ENCODE peak calls at places on chromosomes 11 and 22, in eight cellular contexts. X, N, G, H, W, J, F and Z are unnamed samples. For H3K27me3 and H3K4me1, the result is how much of the 10 kb centered on the place peaks cover.

GRCh38 chr22:30474683-30475424 is 3.0 kb upstream of the SEC14L3 start:
- DNase-seq in X (no peak), N (peak), G (no peak), H (no peak), W (no peak), J (no peak), F (no peak), Z (no peak)

GRCh38 chr22:26172389-26172990 is 3.2 kb downstream of the SEZ6L start:
- DNase-seq in X (peak), N (no peak), G (no peak), H (peak), W (peak), J (peak), F (peak), Z (peak)

GRCh38 chr11:80702264-80702663 is 1261.4 kb upstream of the TENM4 start:
- DNase-seq in X (no peak), N (no peak), G (no peak), H (no peak), W (no peak), J (no peak), F (peak), Z (no peak)

GRCh38 chr22:36775589-36775965 is 342 bp downstream of the IFT27 start:
- DNase-seq in X (no peak), N (peak), G (peak), H (peak), W (peak), J (no peak), F (peak), Z (peak)

GRCh38 chr11:126118806-126119205 is 56.1 kb upstream of the CDON start:
- DNase-seq in X (no peak), N (no peak), G (no peak), H (no peak), W (no peak), J (no peak), F (no peak), Z (no peak)

GRCh38 chr11:22341582-22341919 is 3.4 kb downstream of the SLC17A6 start:
- DNase-seq in X (no peak), N (no peak), G (no peak), H (no peak), W (no peak), J (no peak), F (no peak), Z (no peak)

GRCh38 chr22:28019360-28019759 is 100.3 kb upstream of the PITPNB start:
- DNase-seq in X (no peak), N (peak), G (no peak), H (no peak), W (peak), J (no peak), F (peak), Z (peak)

GRCh38 chr22:44338183-44338812 is 25.5 kb upstream of the SHISAL1 start:
- DNase-seq in X (no peak), N (peak), G (no peak), H (no peak), W (no peak), J (no peak), F (peak), Z (no peak)

GRCh38 chr11:83006877-83007330 is 64.8 kb downstream of the RAB30 start:
- DNase-seq in X (no peak), N (no peak), G (no peak), H (no peak), W (no peak), J (no peak), F (peak), Z (peak)

GRCh38 chr11:101915811-101916291 is 471 bp downstream of the ANGPTL5 start:
- DNase-seq in X (no peak), N (no peak), G (no peak), H (peak), W (no peak), J (no peak), F (peak), Z (peak)

GRCh38 chr11:5369793-5370192 is 13.8 kb upstream of the OR51M1 start:
- DNase-seq in X (no peak), N (no peak), G (no peak), H (peak), W (no peak), J (no peak), F (peak), Z (peak)

GRCh38 chr22:21030621-21031544 is 1.5 kb downstream of the SLC7A4 start:
- DNase-seq in X (no peak), N (no peak), G (no peak), H (no peak), W (no peak), J (no peak), F (no peak), Z (no peak)
- H3K27me3 ChIP-seq in X (under half), N (under half), G (under half), H (under half), W (under half), J (under half), F (under half), Z (under half)

GRCh38 chr11:123477205-123477907 is 47.3 kb downstream of the GRAMD1B start:
- DNase-seq in X (no peak), N (no peak), G (no peak), H (no peak), W (no peak), J (no peak), F (no peak), Z (no peak)
- H3K4me1 ChIP-seq in X (under half), N (under half), G (under half), H (under half), W (under half), J (under half), F (under half), Z (under half)

GRCh38 chr22:38317995-38318715 is 922 bp upstream of the CSNK1E start:
- DNase-seq in X (peak), N (peak), G (no peak), H (peak), W (peak), J (peak), F (peak), Z (peak)

GRCh38 chr22:38320605-38321402 is 3.6 kb upstream of the CSNK1E start:
- DNase-seq in X (no peak), N (no peak), G (no peak), H (no peak), W (no peak), J (no peak), F (no peak), Z (no peak)

GRCh38 chr22:38316340-38317236 is 645 bp downstream of the CSNK1E start:
- DNase-seq in X (no peak), N (peak), G (peak), H (peak), W (peak), J (peak), F (no peak), Z (peak)

GRCh38 chr22:38317237-38317994 is at the start of gene CSNK1E:
- DNase-seq in X (no peak), N (peak), G (peak), H (peak), W (peak), J (peak), F (peak), Z (peak)

GRCh38 chr22:38318792-38319773 is 1.9 kb upstream of the CSNK1E start:
- DNase-seq in X (no peak), N (no peak), G (no peak), H (no peak), W (peak), J (no peak), F (no peak), Z (no peak)
- H3K27me3 ChIP-seq in X (under half), N (under half), G (under half), H (under half), W (under half), J (under half), F (under half), Z (under half)

GRCh38 chr11:96337541-96338530 is 5.2 kb downstream of the MAML2 start:
- DNase-seq in X (no peak), N (no peak), G (peak), H (no peak), W (peak), J (peak), F (no peak), Z (peak)
- H3K4me1 ChIP-seq in X (under half), N (under half), G (half or more), H (under half), W (half or more), J (under half), F (under half), Z (half or more)

DNA sequence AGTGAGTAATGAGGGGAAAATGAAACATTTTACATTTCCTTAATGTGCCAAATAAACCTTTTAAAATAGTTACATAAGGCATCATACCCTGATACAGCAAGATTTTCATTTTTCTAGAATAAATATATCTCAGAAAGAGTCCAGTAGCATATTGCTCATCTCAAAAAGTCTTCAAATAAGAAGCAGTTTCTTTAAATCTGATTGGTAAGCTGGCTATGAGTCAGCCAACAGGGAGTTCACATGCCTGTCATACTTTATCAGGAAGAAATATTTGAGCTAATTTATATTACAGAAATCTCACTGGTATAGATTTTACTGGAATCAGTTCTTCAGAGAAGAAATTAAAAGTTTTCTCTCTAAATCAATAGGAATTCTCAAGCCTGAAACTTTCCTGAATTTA is 258.1 kb downstream of the C11orf87 start:
- DNase-seq in X (no peak), N (no peak), G (no peak), H (no peak), W (no peak), J (no peak), F (peak), Z (no peak)
- H3K27me3 ChIP-seq in X (under half), N (under half), G (under half), H (under half), W (under half), J (under half), F (half or more), Z (under half)

GRCh38 chr11:110097459-110098012 is 4.3 kb downstream of the ZC3H12C start:
- DNase-seq in X (no peak), N (no peak), G (no peak), H (no peak), W (no peak), J (no peak), F (no peak), Z (no peak)
- H3K4me1 ChIP-seq in X (under half), N (under half), G (under half), H (under half), W (under half), J (under half), F (under half), Z (under half)

GRCh38 chr22:39773503-39773902 is 120.1 kb downstream of the ENTHD1 start:
- DNase-seq in X (no peak), N (no peak), G (no peak), H (no peak), W (no peak), J (no peak), F (no peak), Z (no peak)

GRCh38 chr22:39776295-39776694 is 117.3 kb downstream of the ENTHD1 start:
- DNase-seq in X (no peak), N (no peak), G (no peak), H (no peak), W (no peak), J (no peak), F (no peak), Z (no peak)

GRCh38 chr22:39773976-39774539 is 119.5 kb downstream of the ENTHD1 start:
- DNase-seq in X (no peak), N (no peak), G (peak), H (peak), W (no peak), J (no peak), F (peak), Z (no peak)

GRCh38 chr22:39778055-39778454 is 115.5 kb downstream of the ENTHD1 start:
- DNase-seq in X (no peak), N (no peak), G (no peak), H (no peak), W (no peak), J (no peak), F (no peak), Z (no peak)
- H3K27me3 ChIP-seq in X (half or more), N (under half), G (under half), H (under half), W (under half), J (under half), F (under half), Z (under half)